ENCODE peak calls at places on chromosomes 11 and 22, in ten cellular contexts. T is MM.1S, J is Calu3, V is GM10248, Y is upper lobe of right lung, I is D721Med, O is H1, D is cardiac fibroblast, Z is fibroblast of pulmonary artery, R is endothelial cell. A is an unnamed sample.

GRCh38 chr11:94767701-94768601 is at the start of gene AMOTL1:
- DNase-seq in T (peak; percentile 91), J (peak; percentile 81), V (peak; percentile 64), Y (peak; percentile 97), I (peak; percentile 45), O (peak; percentile 61), D (peak; percentile 86), Z (peak; percentile 86), R (peak; percentile 89), A (peak; percentile 65)

GRCh38 chr22:36585841-36586240 is 56.9 kb upstream of the EIF3D start:
- DNase-seq in T (no peak), J (peak; percentile 20), V (no peak), Y (no peak), I (no peak), O (peak; percentile 50), D (no peak), Z (no peak), R (no peak), A (no peak)

GRCh38 chr22:39454385-39454871 is 2.4 kb upstream of the MGAT3 start:
- DNase-seq in T (no peak), J (peak; percentile 38), V (no peak), Y (no peak), I (no peak), O (no peak), D (no peak), Z (peak; percentile 29), R (no peak), A (no peak)

GRCh38 chr22:40400173-40400572 is 29.8 kb downstream of the SGSM3 start:
- DNase-seq in T (no peak), J (no peak), V (peak; percentile 61), Y (no peak), I (no peak), O (no peak), D (no peak), Z (no peak), R (no peak), A (no peak)

GRCh38 chr11:15687342-15687741 is 572.6 kb downstream of the INSC start:
- DNase-seq in T (no peak), J (no peak), V (no peak), Y (no peak), I (no peak), O (no peak), D (peak; percentile 58), Z (no peak), R (no peak), A (no peak)

GRCh38 chr11:5713695-5714094 is 22.6 kb upstream of the OR56B1 start:
- DNase-seq in T (no peak), J (no peak), V (no peak), Y (no peak), I (no peak), O (no peak), D (no peak), Z (peak; percentile 8), R (no peak), A (no peak)

GRCh38 chr11:115606223-115607220 is 102.3 kb upstream of the CADM1 start:
- DNase-seq in T (no peak), J (no peak), V (no peak), Y (no peak), I (no peak), O (no peak), D (no peak), Z (peak; percentile 3), R (no peak), A (peak; percentile 80)

GRCh38 chr11:109526061-109526460 is 104.1 kb downstream of the C11orf87 start:
- DNase-seq in T (no peak), J (no peak), V (no peak), Y (no peak), I (no peak), O (no peak), D (no peak), Z (no peak), R (no peak), A (no peak)

GRCh38 chr11:19980388-19980787 is 179.9 kb downstream of the DBX1 start:
- DNase-seq in T (no peak), J (no peak), V (no peak), Y (no peak), I (no peak), O (no peak), D (no peak), Z (no peak), R (no peak), A (no peak)

GRCh38 chr22:19431641-19432091 is at the start of gene HIRA:
- DNase-seq in T (peak; percentile 81), J (peak; percentile 90), V (peak; percentile 81), Y (peak; percentile 93), I (peak; percentile 57), O (no peak), D (peak; percentile 75), Z (peak; percentile 76), R (peak; percentile 75), A (peak; percentile 76)

GRCh38 chr11:120306519-120307242 is 18.4 kb upstream of the TLCD5 start:
- DNase-seq in T (no peak), J (peak; percentile 72), V (no peak), Y (no peak), I (no peak), O (peak; percentile 70), D (peak; percentile 95), Z (peak; percentile 84), R (no peak), A (no peak)

GRCh38 chr11:86983071-86983488 is 27.9 kb upstream of the FZD4 start:
- DNase-seq in T (no peak), J (no peak), V (no peak), Y (peak; percentile 66), I (no peak), O (no peak), D (peak; percentile 21), Z (peak; percentile 15), R (peak; percentile 9), A (no peak)

GRCh38 chr11:61778920-61779650 is 13.3 kb downstream of the TMEM258 start:
- DNase-seq in T (no peak), J (no peak), V (no peak), Y (no peak), I (no peak), O (no peak), D (no peak), Z (no peak), R (no peak), A (no peak)

GRCh38 chr11:76892305-76892704 is 31.6 kb downstream of the ACER3 start:
- DNase-seq in T (no peak), J (no peak), V (no peak), Y (no peak), I (no peak), O (no peak), D (no peak), Z (no peak), R (no peak), A (no peak)

GRCh38 chr11:83610996-83611395 is 324.8 kb upstream of the CCDC90B start:
- DNase-seq in T (no peak), J (no peak), V (no peak), Y (no peak), I (no peak), O (no peak), D (no peak), Z (no peak), R (no peak), A (no peak)

GRCh38 chr11:65546217-65546958 is 11.8 kb downstream of the LTBP3 start:
- DNase-seq in T (peak; percentile 96), J (peak; percentile 99), V (peak; percentile 98), Y (peak; percentile 98), I (peak; percentile 68), O (no peak), D (no peak), Z (no peak), R (peak; percentile 83), A (peak; percentile 75)

DNA sequence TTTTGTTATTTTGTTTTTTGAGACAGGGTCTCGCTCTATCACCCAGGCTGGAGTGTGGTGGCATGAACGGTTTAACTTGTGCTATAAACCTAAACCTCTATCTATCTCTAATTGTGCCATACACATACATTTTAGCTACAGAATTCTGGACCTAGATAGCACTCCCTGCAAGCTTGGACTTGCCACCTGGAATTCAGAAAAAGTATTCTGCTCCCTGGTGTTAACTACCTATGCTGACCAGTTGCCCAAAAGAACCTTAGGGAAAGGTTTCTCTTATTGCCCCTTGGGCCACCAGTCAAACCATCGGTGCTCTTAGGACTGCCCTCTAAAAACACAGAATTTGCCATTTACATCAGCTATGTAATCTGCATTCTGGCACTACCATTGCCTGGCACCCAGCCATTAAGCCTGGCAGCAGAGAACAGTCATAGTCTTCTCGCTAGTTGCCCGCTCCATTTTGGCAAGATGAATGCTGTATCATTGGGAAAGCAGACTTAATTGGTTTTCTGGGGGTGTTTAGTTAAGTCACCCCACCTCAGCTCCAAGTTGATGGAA is 55.3 kb downstream of the ETS1 start:
- DNase-seq in T (no peak), J (no peak), V (no peak), Y (no peak), I (no peak), O (no peak), D (no peak), Z (no peak), R (no peak), A (no peak)
- TF ChIP-seq CTCF in T (no peak), J (no peak), V (no peak), Y (no peak), I (no peak), O (no peak), D (no peak), Z (no peak), R (no peak), A (no peak)

GRCh38 chr11:102306048-102306575 is 11.2 kb upstream of the BIRC3 start:
- DNase-seq in T (no peak), J (peak; percentile 80), V (no peak), Y (peak; percentile 87), I (no peak), O (no peak), D (no peak), Z (no peak), R (no peak), A (no peak)
- TF ChIP-seq CTCF in T (no peak), J (peak; percentile 26), V (no peak), Y (peak; percentile 13), I (no peak), O (no peak), D (peak; percentile 10), Z (no peak), R (no peak), A (no peak)

DNA sequence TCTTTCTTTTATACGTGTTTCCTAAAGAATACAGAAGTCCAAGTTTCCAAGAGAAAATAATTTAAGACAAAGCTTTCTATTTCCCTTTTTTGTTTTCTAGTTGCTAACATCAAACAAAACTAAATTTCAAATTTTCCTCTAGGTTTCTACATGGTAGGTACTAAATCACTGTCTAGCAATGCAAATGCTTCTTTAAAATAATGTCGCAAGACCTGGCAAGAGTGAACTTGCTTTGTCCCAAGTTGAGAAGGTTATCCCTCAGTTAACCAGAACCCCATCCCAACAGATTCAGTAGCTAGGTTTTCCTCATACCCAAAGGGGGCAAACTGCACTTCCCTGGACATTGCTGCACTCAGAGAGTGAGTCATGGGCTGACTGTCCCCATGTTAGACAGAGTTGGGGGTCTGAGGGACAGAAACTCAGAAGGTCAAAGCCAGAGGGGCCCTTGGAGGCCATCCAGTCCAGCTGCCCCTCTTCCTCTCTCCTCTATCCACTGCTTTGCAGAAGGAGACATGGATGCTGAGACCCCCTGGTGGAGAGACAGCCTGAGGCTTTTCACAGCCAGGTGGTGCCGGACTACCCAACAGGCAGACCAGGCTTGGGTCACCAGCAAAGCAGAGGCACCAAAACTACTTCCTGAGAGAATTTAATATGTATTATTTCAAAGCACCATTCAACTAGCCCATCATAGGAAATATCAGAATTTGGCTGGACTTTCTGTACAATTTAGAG is 23.1 kb downstream of the OR2AT4 start:
- DNase-seq in T (no peak), J (no peak), V (no peak), Y (no peak), I (no peak), O (no peak), D (no peak), Z (no peak), R (no peak), A (no peak)
- TF ChIP-seq CTCF in T (no peak), J (no peak), V (no peak), Y (no peak), I (no peak), O (no peak), D (no peak), Z (no peak), R (no peak), A (no peak)

GRCh38 chr11:69948256-69949141 is 129.3 kb upstream of the FGF3 start:
- DNase-seq in T (no peak), J (peak; percentile 93), V (no peak), Y (peak; percentile 62), I (no peak), O (no peak), D (peak; percentile 47), Z (no peak), R (no peak), A (no peak)
- TF ChIP-seq CTCF in T (peak; percentile 5), J (no peak), V (no peak), Y (no peak), I (no peak), O (peak; percentile 47), D (no peak), Z (no peak), R (no peak), A (no peak)